ENCODE peak calls at places on chromosomes 5 and 9, in ten cellular contexts. Q is breast epithelium, B is heart left ventricle, G is stomach, Y is HCT116, O is right lobe of liver, H is sigmoid colon, S is ovary, R is NB4, V is A549. I is an unnamed sample.

GRCh38 chr5:180802325-180803180 is at the start of gene MGAT1:
- DNase-seq in V (peak), Y (no peak), H (peak), B (peak), R (peak), G (peak), Q (peak), S (peak), O (peak), I (peak)

GRCh38 chr9:36881316-36882116 is 152.6 kb downstream of the PAX5 start:
- DNase-seq in V (no peak), Y (no peak), B (no peak), Q (no peak), O (peak), S (no peak), G (no peak), H (peak), R (no peak), I (no peak)

GRCh38 chr5:140328036-140328764 is 18.2 kb downstream of the HBEGF start:
- DNase-seq in Q (no peak), S (no peak), B (no peak), O (no peak), Y (no peak), V (no peak), G (no peak), H (no peak), R (no peak), I (no peak)

GRCh38 chr9:32906213-32906612 is 95.2 kb downstream of the APTX start:
- DNase-seq in Y (no peak), O (no peak), B (no peak), G (no peak), Q (no peak), H (no peak), V (no peak), R (peak), S (no peak), I (no peak)

GRCh38 chr5:106185661-106186081 is 1485.1 kb downstream of the EFNA5 start:
- DNase-seq in Q (no peak), R (no peak), Y (no peak), B (no peak), S (no peak), H (no peak), O (no peak), V (no peak), G (no peak), I (no peak)

GRCh38 chr5:143153332-143154119 is 250.0 kb downstream of the NR3C1 start:
- DNase-seq in O (no peak), G (peak), Y (no peak), B (peak), H (peak), V (no peak), R (no peak), S (peak), Q (no peak), I (peak)

GRCh38 chr5:14201325-14202061 is 58.4 kb downstream of the TRIO start:
- DNase-seq in Q (no peak), S (no peak), H (no peak), B (no peak), V (no peak), R (no peak), Y (no peak), O (no peak), G (no peak), I (no peak)

GRCh38 chr9:89621031-89621430 is 16.2 kb downstream of the GADD45G start:
- DNase-seq in G (no peak), Y (no peak), S (no peak), Q (no peak), O (no peak), R (no peak), H (no peak), V (no peak), B (no peak), I (no peak)

DNA sequence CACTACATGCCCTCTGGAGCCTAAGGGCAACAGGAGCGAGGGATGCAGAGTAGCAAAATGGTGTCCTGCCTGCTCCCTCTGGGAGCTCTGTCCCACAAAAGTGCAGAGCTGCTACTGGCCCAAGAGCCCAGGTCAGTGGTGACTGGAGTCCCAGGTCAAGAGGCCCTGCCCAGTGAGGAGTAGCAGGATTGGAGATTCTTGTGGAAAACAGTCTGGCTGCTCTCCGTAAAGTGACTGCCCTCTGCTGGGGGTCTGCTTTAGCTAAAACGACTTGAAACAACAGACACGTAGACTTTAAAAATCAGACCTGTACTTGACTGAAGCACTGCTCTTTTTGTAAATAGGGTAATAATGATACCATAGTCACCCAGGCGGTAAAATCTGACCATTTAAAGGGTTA is 917.0 kb downstream of the MAT2B start:
- DNase-seq in R (peak), V (peak), B (no peak), O (no peak), H (no peak), G (no peak), Q (no peak), Y (no peak), S (no peak), I (no peak)
- TF ChIP-seq CTCF in R (no peak), V (no peak), B (no peak), O (no peak), H (no peak), G (no peak), Q (no peak), Y (no peak), S (no peak), I (no peak)

GRCh38 chr5:148488757-148489156 is 105.0 kb downstream of the FBXO38 start:
- DNase-seq in H (no peak), O (no peak), B (no peak), V (no peak), R (no peak), G (no peak), S (no peak), Y (no peak), Q (no peak), I (no peak)
- H3K4me3 ChIP-seq in H (no peak), O (no peak), B (no peak), V (no peak), R (no peak), G (no peak), S (no peak), Y (no peak), Q (no peak), I (no peak)

DNA sequence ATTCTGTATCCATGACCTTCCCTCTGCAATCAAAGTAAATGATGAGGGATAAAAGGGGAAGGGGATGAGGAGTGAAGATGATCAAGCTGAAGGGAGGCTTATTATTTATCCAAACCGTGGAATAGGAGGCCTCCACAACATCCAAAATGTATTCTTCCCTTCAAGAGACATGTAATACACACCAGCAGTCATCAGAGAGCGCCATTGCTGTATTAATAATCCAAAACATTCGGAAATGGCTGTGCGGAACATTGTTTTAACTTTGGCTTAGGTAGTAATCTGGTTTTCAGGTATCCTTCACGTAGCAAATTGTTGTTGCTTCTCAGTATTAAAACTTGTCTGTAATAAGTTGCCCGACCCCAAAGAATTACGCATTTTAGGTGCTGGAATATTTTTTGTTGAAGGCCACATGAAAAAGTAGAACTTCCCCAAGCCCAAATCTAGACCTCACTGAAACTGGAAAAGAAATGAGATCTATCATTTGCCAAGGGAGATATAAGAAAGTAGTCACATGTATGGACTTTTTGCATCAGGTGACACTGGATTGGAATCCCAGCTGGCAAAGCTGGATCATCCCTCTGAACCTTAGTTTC is 2.6 kb upstream of the BOD1 start:
- DNase-seq in O (no peak), G (peak), S (no peak), H (no peak), B (peak), R (peak), V (peak), Q (no peak), Y (peak), I (peak)
- TF ChIP-seq POLR2A in O (no peak), G (no peak), S (no peak), H (no peak), B (no peak), R (no peak), V (no peak), Q (no peak), Y (no peak), I (no peak)

DNA sequence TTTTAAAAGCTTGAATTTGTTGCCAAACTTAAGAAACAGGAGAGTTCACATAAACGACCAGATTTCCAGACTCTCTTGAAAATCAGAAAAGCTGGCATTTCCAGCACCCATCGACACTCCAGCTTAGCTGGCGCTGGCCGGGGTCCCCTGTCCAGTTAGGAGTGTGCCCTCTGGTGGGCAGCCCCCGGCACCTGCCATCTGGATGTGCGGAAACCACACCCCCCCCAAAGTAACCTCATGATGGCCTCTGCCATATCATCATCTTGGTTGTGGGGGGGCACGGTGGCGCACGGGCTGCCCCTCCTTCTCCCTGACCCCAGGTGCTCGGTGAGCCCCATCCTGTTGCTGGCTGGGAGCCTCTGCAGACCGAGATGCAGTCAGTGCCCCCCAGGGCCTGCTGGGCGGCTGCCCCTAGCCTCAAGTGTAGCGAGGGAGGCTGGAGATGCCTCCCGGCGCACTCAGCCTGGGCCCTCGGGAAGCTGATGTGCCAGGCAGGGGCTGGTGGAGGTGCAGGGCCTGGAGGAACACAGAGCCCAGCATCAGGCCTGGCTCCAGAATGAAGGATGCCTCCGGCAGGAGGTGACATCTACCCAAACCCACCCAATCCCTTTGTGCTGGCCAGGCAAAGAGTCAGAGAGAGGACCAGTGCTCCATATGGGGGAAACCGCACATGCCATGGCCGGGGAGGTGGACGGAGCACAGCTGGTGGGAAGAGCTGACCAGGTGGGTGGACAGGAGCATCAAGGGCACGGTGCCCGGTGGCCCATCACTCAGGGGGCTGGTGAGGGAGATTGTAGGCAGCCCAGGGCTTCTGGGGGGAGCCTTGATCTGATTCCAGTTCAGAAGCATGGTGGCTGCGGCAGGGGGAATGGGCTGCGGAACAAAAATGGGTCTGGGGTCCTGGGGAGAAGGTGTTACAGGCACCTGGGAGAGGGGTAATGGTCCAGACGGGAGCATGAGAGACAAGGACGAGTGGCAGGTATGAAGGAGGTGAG is 70.6 kb downstream of the ADAMTS2 start:
- DNase-seq in Q (no peak), B (no peak), G (no peak), R (no peak), H (peak), S (peak), O (peak), Y (no peak), V (no peak), I (no peak)
- TF ChIP-seq CTCF in Q (no peak), B (no peak), G (no peak), R (peak), H (no peak), S (no peak), O (no peak), Y (peak), V (no peak), I (no peak)

I was measured in lower leg skin.